ENCODE peak calls at places on chromosomes 5 and 9, in four cellular contexts. U is HCT116, R is PC-3, V is HepG2. O is an unnamed sample.

GRCh38 chr5:119411291-119411934 is 40.9 kb upstream of the HSD17B4 start:
- DNase-seq in R (peak; percentile 70), U (no peak), V (no peak), O (no peak)

GRCh38 chr5:107408564-107408963 is 262.2 kb downstream of the EFNA5 start:
- DNase-seq in U (no peak), R (no peak), V (no peak), O (no peak)

GRCh38 chr5:181187500-181188213 is 17.3 kb downstream of the TRIM7 start:
- DNase-seq in V (peak; percentile 81), U (peak; percentile 86), R (peak; percentile 93), O (peak; percentile 86)

GRCh38 chr9:89274838-89275237 is 36.2 kb upstream of the CKS2 start:
- DNase-seq in U (no peak), R (no peak), V (no peak), O (no peak)

GRCh38 chr9:88522360-88522759 is 12.6 kb upstream of the NXNL2 start:
- DNase-seq in V (no peak), U (no peak), R (no peak), O (no peak)

GRCh38 chr5:170749911-170750431 is 33.6 kb upstream of the GABRP start:
- DNase-seq in V (no peak), U (no peak), R (peak; percentile 40), O (no peak)

GRCh38 chr5:165714594-165714993 is 2209.2 kb downstream of the MAT2B start:
- DNase-seq in R (no peak), U (no peak), V (no peak), O (no peak)

GRCh38 chr5:6768590-6769230 is 55.5 kb downstream of the TENT4A start:
- DNase-seq in U (no peak), V (peak; percentile 9), R (no peak), O (no peak)

GRCh38 chr5:38722918-38723317 is 122.9 kb upstream of the OSMR start:
- DNase-seq in V (no peak), U (no peak), R (no peak), O (no peak)

GRCh38 chr9:15541862-15542261 is 11.0 kb upstream of the CCDC171 start:
- DNase-seq in R (no peak), U (no peak), V (no peak), O (no peak)

GRCh38 chr5:132000677-132001453 is 10.6 kb downstream of the ACSL6 start:
- DNase-seq in R (no peak), U (no peak), V (peak; percentile 22), O (no peak)

GRCh38 chr5:17365326-17365725 is 132.7 kb upstream of the TAF11L2 start:
- DNase-seq in U (no peak), R (no peak), V (no peak), O (no peak)

GRCh38 chr9:35616681-35617459 is 1.3 kb downstream of the CD72 start:
- DNase-seq in R (no peak), U (no peak), V (no peak), O (no peak)

GRCh38 chr5:157778121-157778805 is 34.8 kb downstream of the LSM11 start:
- DNase-seq in R (peak; percentile 71), U (peak; percentile 87), V (peak; percentile 56), O (peak; percentile 10)

GRCh38 chr5:67063791-67064190 is 132.8 kb downstream of the CD180 start:
- DNase-seq in U (no peak), R (no peak), V (no peak), O (no peak)

GRCh38 chr5:98793223-98793622 is 19.8 kb downstream of the RGMB start:
- DNase-seq in U (no peak), V (no peak), R (no peak), O (no peak)
- H3K27me3 ChIP-seq in U (no peaks in the 10 kb centered on the region), V (no peaks in the 10 kb centered on the region), R (no peaks in the 10 kb centered on the region), O (no peaks in the 10 kb centered on the region)

DNA sequence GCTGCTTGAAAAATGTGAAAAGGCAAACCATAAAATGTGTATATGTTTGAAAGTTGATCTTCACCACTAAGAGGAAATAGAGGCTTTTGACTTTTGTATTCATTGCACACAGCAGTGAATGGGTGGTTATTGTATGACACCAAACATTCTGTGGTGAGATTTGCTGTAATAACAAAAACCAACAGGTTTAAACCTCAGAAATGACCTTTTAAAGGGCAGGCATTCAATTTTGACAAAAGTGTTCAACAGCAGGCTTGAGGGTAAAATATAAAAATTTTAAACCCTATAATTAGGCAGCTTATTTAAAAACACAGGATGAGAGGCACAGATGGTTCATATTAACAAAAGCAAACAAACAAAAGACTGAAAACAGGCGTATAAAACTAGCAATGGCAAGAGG is 128.1 kb upstream of the NUDT12 start:
- DNase-seq in U (no peak), R (no peak), V (no peak), O (no peak)
- TF ChIP-seq EZH2 in U (no peak), R (no peak), V (no peak), O (no peak)

DNA sequence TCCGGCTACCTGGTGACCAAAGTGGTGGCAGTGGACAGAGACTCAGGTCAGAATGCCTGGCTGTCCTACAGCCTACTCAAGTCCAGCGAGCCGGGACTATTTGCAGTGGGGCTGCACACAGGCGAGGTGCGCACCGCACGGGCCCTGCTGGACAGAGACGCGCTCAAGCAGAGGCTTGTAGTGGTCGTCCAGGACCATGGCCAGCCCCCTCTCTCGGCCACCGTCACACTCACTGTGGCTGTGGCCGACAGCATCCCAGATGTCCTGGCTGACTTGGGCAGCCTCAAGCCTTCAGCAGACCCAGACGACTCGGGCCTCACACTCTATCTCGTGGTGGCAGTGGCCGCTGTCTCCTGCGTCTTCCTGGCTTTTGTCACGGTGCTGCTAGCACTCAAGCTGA is 2.1 kb downstream of the PCDHGA4 start:
- DNase-seq in U (no peak), V (no peak), R (no peak), O (no peak)
- H3K27me3 ChIP-seq in U (no peaks in the 10 kb centered on the region), V (no peaks in the 10 kb centered on the region), R (no peaks in the 10 kb centered on the region), O (no peaks in the 10 kb centered on the region)

GRCh38 chr5:11904270-11904906 is at the start of gene CTNND2:
- DNase-seq in V (no peak), R (peak; percentile 76), U (no peak), O (peak; percentile 39)
- TF ChIP-seq EZH2 in V (peak; percentile 57), R (no peak), U (no peak), O (no peak)

DNA sequence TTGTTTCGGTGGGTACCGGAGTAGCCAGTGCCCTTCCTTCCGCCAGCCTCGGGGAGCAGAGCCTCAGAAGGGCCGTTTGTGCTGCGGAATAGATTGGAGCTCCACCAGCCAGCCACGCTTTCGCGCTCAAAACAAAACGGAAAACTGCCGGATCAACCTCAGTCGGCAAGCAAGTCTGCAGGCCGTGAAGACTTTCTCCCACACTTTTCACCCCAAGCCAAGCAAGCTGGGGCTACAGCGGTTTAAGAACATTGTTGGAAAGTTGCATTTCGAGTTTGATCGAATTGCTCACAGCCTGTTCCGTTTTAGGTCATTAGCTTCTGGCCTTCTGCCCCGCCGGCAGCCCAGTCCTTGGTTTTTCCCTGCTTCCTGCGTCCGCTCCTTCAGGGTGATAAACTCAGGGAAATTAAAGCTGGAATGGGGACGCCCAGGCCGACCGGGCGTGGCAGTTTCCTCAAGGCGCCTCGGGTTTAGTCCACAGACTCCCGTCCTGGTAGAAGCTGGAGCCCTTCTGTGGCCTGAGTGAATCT is 828 bp upstream of the CCNO start:
- DNase-seq in V (no peak), U (peak; percentile 12), R (peak; percentile 48), O (peak; percentile 49)
- H3K27me3 ChIP-seq in V (peaks cover 56% of the 10 kb centered on the region), U (no peaks in the 10 kb centered on the region), R (no peaks in the 10 kb centered on the region), O (peaks cover 19% of the 10 kb centered on the region)

GRCh38 chr5:32277782-32278181 is 35.0 kb downstream of the MTMR12 start:
- DNase-seq in V (no peak), R (no peak), U (no peak), O (no peak)

GRCh38 chr5:32274548-32275420 is 38.0 kb downstream of the MTMR12 start:
- DNase-seq in R (no peak), U (no peak), V (no peak), O (no peak)

GRCh38 chr5:32272746-32273145 is 40.0 kb downstream of the MTMR12 start:
- DNase-seq in R (no peak), V (peak; percentile 15), U (no peak), O (no peak)

GRCh38 chr5:32276173-32276853 is 36.4 kb downstream of the MTMR12 start:
- DNase-seq in U (no peak), V (peak; percentile 23), R (no peak), O (no peak)

DNA sequence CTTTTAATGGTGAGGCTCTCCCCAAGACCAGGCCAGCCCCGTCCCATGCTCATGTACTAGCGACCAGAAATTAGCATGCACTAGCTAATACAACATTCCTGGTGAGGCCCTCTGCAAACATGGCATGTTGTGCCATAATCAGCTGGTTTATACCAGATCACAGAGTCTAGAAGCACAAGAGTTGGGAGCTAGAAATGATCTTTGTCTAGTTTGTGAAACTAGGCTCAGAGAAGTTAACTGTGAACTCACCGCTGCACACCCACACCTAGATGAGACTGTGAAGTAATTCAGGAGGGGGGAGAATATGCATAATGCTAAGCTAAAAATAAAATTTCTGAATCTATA is 37.3 kb downstream of the MTMR12 start:
- DNase-seq in U (no peak), R (no peak), V (peak; percentile 81), O (no peak)
- TF ChIP-seq EZH2 in U (no peak), R (no peak), V (no peak), O (no peak)

O was measured in A673.